ENCODE peak calls at places on chromosomes 7 and 10, in four cellular contexts. Y is nucleus accumbens, N is dorsolateral prefrontal cortex, M is HTR-8/SVneo. U is an unnamed sample.

GRCh38 chr10:89201345-89202032 is 5.6 kb downstream of the CH25H start:
- DNase-seq in N (no peak), M (no peak), Y (no peak), U (no peak)

GRCh38 chr7:139431010-139431409 is 52.5 kb downstream of the KLRG2 start:
- DNase-seq in Y (no peak), M (no peak), N (no peak), U (no peak)

GRCh38 chr7:90312745-90313144 is 8.4 kb downstream of the FAM237B start:
- DNase-seq in N (no peak), M (no peak), Y (no peak), U (no peak)

GRCh38 chr7:39651262-39651661 is 27.9 kb downstream of the RALA start:
- DNase-seq in N (no peak), Y (no peak), M (peak), U (no peak)

GRCh38 chr7:43646603-43647313 is 63.9 kb downstream of the STK17A start:
- DNase-seq in Y (no peak), N (no peak), M (no peak), U (no peak)

GRCh38 chr7:155375337-155376277 is 77.9 kb downstream of the INSIG1 start:
- DNase-seq in M (no peak), Y (no peak), N (no peak), U (no peak)

GRCh38 chr10:114195079-114195478 is 15.9 kb downstream of the TDRD1 start:
- DNase-seq in Y (no peak), M (no peak), N (no peak), U (no peak)

GRCh38 chr7:258476-259190 is 31.3 kb upstream of the FOXL3 start:
- DNase-seq in Y (no peak), N (no peak), M (no peak), U (no peak)

GRCh38 chr10:51001587-51001986 is 72.7 kb upstream of the PRKG1 start:
- DNase-seq in N (no peak), M (no peak), Y (no peak), U (peak)

GRCh38 chr7:133794490-133794889 is 332.6 kb upstream of the LRGUK start:
- DNase-seq in Y (no peak), M (no peak), N (no peak), U (no peak)

GRCh38 chr10:93461807-93462178 is 20.3 kb downstream of the MYOF start:
- DNase-seq in M (no peak), Y (no peak), N (no peak), U (no peak)

GRCh38 chr10:102451105-102451969 is at the start of gene C10orf95:
- DNase-seq in Y (no peak), M (no peak), N (no peak), U (no peak)

GRCh38 chr10:99765672-99766071 is 16.8 kb upstream of the ABCC2 start:
- DNase-seq in Y (no peak), M (no peak), N (no peak), U (no peak)

GRCh38 chr7:136655414-136655813 is 213.0 kb upstream of the CHRM2 start:
- DNase-seq in M (no peak), Y (no peak), N (no peak), U (no peak)

GRCh38 chr7:3089493-3089892 is 45.8 kb upstream of the CARD11 start:
- DNase-seq in M (peak), N (no peak), Y (no peak), U (peak)

GRCh38 chr7:87580636-87581035 is 20.0 kb downstream of the ABCB1 start:
- DNase-seq in Y (no peak), M (no peak), N (no peak), U (no peak)

GRCh38 chr10:59905066-59905734 is 1.2 kb downstream of the CCDC6 start:
- DNase-seq in M (no peak), Y (peak), N (peak), U (no peak)

GRCh38 chr10:6162589-6163356 is 40.0 kb upstream of the PFKFB3 start:
- DNase-seq in N (no peak), M (no peak), Y (no peak), U (no peak)

GRCh38 chr7:25857376-25858067 is 294.5 kb upstream of the NFE2L3 start:
- DNase-seq in M (peak), Y (no peak), N (no peak), U (no peak)

GRCh38 chr10:124511205-124512039 is 49.8 kb downstream of the LHPP start:
- DNase-seq in M (no peak), N (no peak), Y (no peak), U (no peak)

U was measured in NCI-H460.